ENCODE peak calls at places on chromosomes 12 and 14, in ten cellular contexts. E is heart left ventricle, A is glutamatergic neuron, G is lower lobe of right lung, K is upper lobe of right lung, U is NB4, Y is WERI-Rb-1, R is astrocyte of the spinal cord, B is IMR-90, F is AG04450. M is an unnamed sample.

GRCh38 chr12:48105321-48105866 is 485 bp downstream of the SENP1 start:
- DNase-seq in K (no peak), A (no peak), R (no peak), U (no peak), B (peak; percentile 30), G (no peak), F (no peak), Y (no peak), E (no peak), M (peak; percentile 70)

GRCh38 chr14:69811868-69812252 is 14.8 kb upstream of the SLC10A1 start:
- DNase-seq in Y (no peak), B (no peak), R (no peak), E (no peak), G (no peak), K (no peak), U (no peak), A (no peak), F (no peak), M (no peak)

GRCh38 chr12:131574397-131574775 is 136.5 kb upstream of the SFSWAP start:
- DNase-seq in Y (no peak), K (no peak), B (no peak), A (peak; percentile 42), E (no peak), R (no peak), U (no peak), G (no peak), F (no peak), M (no peak)

GRCh38 chr12:6925543-6926279 is 2.0 kb upstream of the ATN1 start:
- DNase-seq in E (peak; percentile 78), Y (no peak), R (peak; percentile 89), K (peak; percentile 82), B (peak; percentile 90), U (no peak), A (peak; percentile 54), G (peak; percentile 70), F (peak; percentile 55), M (no peak)

GRCh38 chr12:111803851-111804250 is 37.1 kb downstream of the ALDH2 start:
- DNase-seq in G (peak; percentile 32), B (no peak), A (no peak), F (no peak), R (no peak), E (no peak), K (no peak), U (no peak), Y (no peak), M (no peak)

GRCh38 chr12:95624544-95624943 is 73.3 kb upstream of the USP44 start:
- DNase-seq in A (no peak), Y (no peak), K (no peak), G (no peak), R (peak; percentile 81), B (peak; percentile 31), U (no peak), F (no peak), E (no peak), M (no peak)

GRCh38 chr14:99150236-99150635 is 121.8 kb downstream of the BCL11B start:
- DNase-seq in G (no peak), U (no peak), K (no peak), R (no peak), F (no peak), A (no peak), Y (no peak), B (no peak), E (no peak), M (peak; percentile 22)

GRCh38 chr12:50620050-50620974 is 115.5 kb downstream of the DIP2B start:
- DNase-seq in R (peak; percentile 93), K (no peak), A (no peak), G (no peak), Y (no peak), E (no peak), U (no peak), F (no peak), B (peak; percentile 95), M (no peak)

GRCh38 chr14:69715725-69716482 is 51.0 kb upstream of the SRSF5 start:
- DNase-seq in Y (no peak), B (peak; percentile 70), R (peak; percentile 85), K (peak; percentile 77), A (no peak), E (peak; percentile 77), G (peak; percentile 71), F (peak; percentile 63), U (no peak), M (no peak)

GRCh38 chr14:104322531-104323466 is 184.4 kb downstream of the KIF26A start:
- DNase-seq in U (no peak), E (no peak), B (no peak), R (no peak), Y (no peak), G (no peak), F (no peak), A (no peak), K (no peak), M (peak; percentile 60)

GRCh38 chr12:14775652-14776020 is 27.6 kb downstream of the WBP11 start:
- DNase-seq in K (no peak), U (no peak), R (no peak), E (no peak), F (no peak), Y (no peak), B (peak; percentile 73), A (no peak), G (no peak), M (no peak)

GRCh38 chr12:67427336-67427735 is 158.2 kb downstream of the CAND1 start:
- DNase-seq in U (no peak), K (no peak), A (no peak), G (no peak), B (no peak), R (no peak), E (no peak), Y (no peak), F (no peak), M (no peak)

DNA sequence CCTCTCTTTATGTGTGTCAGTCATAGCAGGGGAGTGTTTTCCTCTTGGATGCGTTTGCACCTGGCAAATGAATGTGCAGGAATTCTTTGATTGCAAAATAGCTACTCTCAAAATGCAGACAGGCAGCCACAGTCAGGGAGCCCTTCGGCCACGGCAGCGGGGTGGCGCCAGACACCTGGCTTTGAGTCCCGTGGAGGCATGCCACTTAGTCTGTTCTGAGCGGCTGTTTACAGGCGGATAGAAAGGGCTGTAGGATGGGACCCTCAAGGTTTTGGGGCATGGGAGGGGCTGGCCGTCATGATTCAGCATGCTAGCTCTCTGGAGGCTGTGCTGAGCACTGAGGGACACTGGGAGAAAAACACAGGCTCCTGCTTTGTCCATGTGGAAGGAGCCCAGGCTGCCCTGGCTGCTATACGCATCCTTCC is 117.1 kb downstream of the SLC25A47 start:
- DNase-seq in E (peak; percentile 26), B (peak; percentile 58), F (peak; percentile 15), G (peak; percentile 84), Y (peak; percentile 70), K (peak; percentile 89), A (peak; percentile 68), U (peak; percentile 51), R (peak; percentile 76), M (no peak)
- TF ChIP-seq CTCF in E (peak; percentile 56), B (peak; percentile 72), F (peak; percentile 62), G (peak; percentile 73), Y (peak; percentile 86), K (peak; percentile 68), A (no peak), U (peak; percentile 27), R (peak; percentile 89), M (peak; percentile 72)

GRCh38 chr12:125530876-125531275 is 465.6 kb downstream of the AACS start:
- DNase-seq in A (no peak), G (no peak), B (no peak), R (no peak), F (no peak), K (no peak), E (no peak), U (no peak), Y (no peak), M (no peak)

GRCh38 chr12:125528300-125528699 is 463.1 kb downstream of the AACS start:
- DNase-seq in G (no peak), E (no peak), U (no peak), B (no peak), Y (no peak), F (no peak), R (no peak), K (no peak), A (no peak), M (no peak)

GRCh38 chr12:125538800-125539199 is 473.6 kb downstream of the AACS start:
- DNase-seq in B (no peak), Y (no peak), U (no peak), E (no peak), A (no peak), G (no peak), K (no peak), F (no peak), R (no peak), M (no peak)

DNA sequence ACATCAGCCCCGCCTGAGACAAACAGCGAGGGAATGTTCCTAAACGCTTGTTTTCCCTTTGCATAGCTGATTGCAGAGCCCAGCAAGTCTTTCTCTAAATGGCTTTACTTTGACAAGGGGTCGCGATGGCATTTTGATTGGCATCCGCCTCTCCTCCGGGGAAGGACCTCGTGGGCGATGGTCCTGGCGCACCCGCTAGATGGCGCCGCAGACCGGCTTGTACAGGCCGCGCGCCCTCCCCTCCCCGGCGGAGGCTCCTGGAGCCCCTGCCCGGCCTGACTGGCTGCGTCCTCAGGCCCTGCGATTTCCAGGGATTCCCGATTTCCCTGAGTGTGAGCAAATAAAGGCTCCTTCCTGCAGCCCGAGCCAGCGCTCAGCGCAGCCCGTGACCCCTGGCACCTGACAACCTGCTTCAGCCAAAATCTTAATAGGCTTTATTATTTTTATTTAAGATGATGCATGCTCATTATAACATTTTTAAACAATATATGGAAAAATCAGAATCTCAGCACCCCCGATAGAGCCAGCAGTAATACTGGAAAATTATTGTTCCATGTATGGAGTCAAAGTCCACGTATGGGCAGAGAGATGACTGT is 468.3 kb downstream of the AACS start:
- DNase-seq in Y (peak; percentile 56), U (peak; percentile 64), K (peak; percentile 73), A (peak; percentile 90), E (no peak), G (no peak), R (peak; percentile 4), F (no peak), B (no peak), M (peak; percentile 80)
- TF ChIP-seq CTCF in Y (peak; percentile 87), U (peak; percentile 93), K (peak; percentile 74), A (peak; percentile 89), E (peak; percentile 54), G (peak; percentile 76), R (peak; percentile 73), F (no peak), B (no peak), M (peak; percentile 94)

GRCh38 chr12:46936042-46936441 is 110.2 kb upstream of the SLC38A4 start:
- DNase-seq in A (no peak), K (no peak), Y (no peak), B (no peak), E (no peak), G (no peak), F (no peak), R (no peak), U (no peak), M (no peak)
- TF ChIP-seq CTCF in A (no peak), K (no peak), Y (no peak), B (no peak), E (no peak), G (no peak), F (no peak), R (no peak), U (no peak), M (no peak)

DNA sequence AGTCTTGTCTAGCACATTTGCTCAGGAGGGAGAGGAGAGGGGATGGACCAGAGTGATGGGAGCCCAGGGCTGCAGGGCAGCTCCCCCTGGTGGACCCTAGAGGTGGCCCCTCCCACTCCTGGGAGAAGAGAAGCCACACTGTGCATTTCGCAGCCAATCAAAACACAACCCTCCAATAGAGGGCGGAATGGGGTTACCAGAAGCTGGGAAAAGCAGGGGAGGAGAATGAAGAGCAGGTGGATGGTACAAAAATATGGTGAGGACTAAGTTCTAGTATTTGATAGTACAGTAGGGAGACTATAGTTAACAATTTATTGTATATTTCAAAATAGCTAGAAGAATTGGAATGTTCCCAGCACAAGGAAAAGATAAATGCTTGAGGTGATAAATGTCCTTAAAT is 23.6 kb downstream of the VASH1 start:
- DNase-seq in K (peak; percentile 80), Y (peak; percentile 90), B (peak; percentile 75), U (peak; percentile 80), E (peak; percentile 89), G (peak; percentile 72), R (peak; percentile 78), F (peak; percentile 34), A (peak; percentile 87), M (no peak)
- TF ChIP-seq CTCF in K (peak; percentile 82), Y (peak; percentile 97), B (peak; percentile 96), U (peak; percentile 93), E (peak; percentile 89), G (peak; percentile 82), R (peak; percentile 94), F (peak; percentile 85), A (peak; percentile 80), M (peak; percentile 88)

M was measured in type B pancreatic cell.